ENCODE peak calls at places on chromosome 18, in five cellular contexts. K is left ventricle myocardium inferior, D is IMR-90, L is tibial nerve, H is uterus. N is an unnamed sample.

GRCh38 chr18:13608791-13609552 is 117.4 kb downstream of the FAM210A start:
- DNase-seq in K (no peak), D (no peak), L (no peak), H (no peak), N (no peak)

GRCh38 chr18:76970749-76971148 is 148.4 kb downstream of the ZNF236 start:
- DNase-seq in K (no peak), D (no peak), L (no peak), H (no peak), N (no peak)

GRCh38 chr18:23573948-23574431 is 12.3 kb downstream of the NPC1 start:
- DNase-seq in K (no peak), D (peak; percentile 72), L (no peak), H (peak; percentile 25), N (no peak)

GRCh38 chr18:26383454-26384270 is 157.4 kb downstream of the TAF4B start:
- DNase-seq in K (no peak), D (peak; percentile 67), L (no peak), H (no peak), N (no peak)

GRCh38 chr18:32308493-32309120 is 118.8 kb downstream of the MEP1B start:
- DNase-seq in K (no peak), D (peak; percentile 94), L (no peak), H (peak; percentile 40), N (no peak)

GRCh38 chr18:57833441-57834101 is 30.5 kb upstream of the ATP8B1 start:
- DNase-seq in K (no peak), D (peak; percentile 57), L (no peak), H (no peak), N (no peak)

GRCh38 chr18:9559253-9559652 is 55.1 kb downstream of the PPP4R1 start:
- DNase-seq in K (no peak), D (no peak), L (no peak), H (no peak), N (no peak)

GRCh38 chr18:76265375-76266225 is 229.4 kb downstream of the ZNF516 start:
- DNase-seq in K (peak; percentile 26), D (peak; percentile 38), L (peak; percentile 45), H (peak; percentile 76), N (no peak)

GRCh38 chr18:32276896-32277295 is 87.1 kb downstream of the MEP1B start:
- DNase-seq in K (no peak), D (no peak), L (no peak), H (no peak), N (no peak)

GRCh38 chr18:62555135-62555534 is 32.3 kb downstream of the ZCCHC2 start:
- DNase-seq in K (no peak), D (peak; percentile 77), L (no peak), H (no peak), N (no peak)

GRCh38 chr18:7117390-7118355 is at the start of gene LAMA1:
- DNase-seq in K (no peak), D (peak; percentile 10), L (no peak), H (no peak), N (no peak)

GRCh38 chr18:61929881-61930640 is 37.3 kb upstream of the RNF152 start:
- DNase-seq in K (no peak), D (no peak), L (no peak), H (no peak), N (no peak)

GRCh38 chr18:58590231-58590630 is 38.7 kb downstream of the ALPK2 start:
- DNase-seq in K (no peak), D (peak; percentile 88), L (no peak), H (peak; percentile 48), N (no peak)

GRCh38 chr18:62852851-62853250 is 137.5 kb downstream of the PHLPP1 start:
- DNase-seq in K (no peak), D (peak; percentile 21), L (no peak), H (no peak), N (no peak)

GRCh38 chr18:49778826-49779465 is 34.4 kb downstream of the ACAA2 start:
- DNase-seq in K (no peak), D (no peak), L (no peak), H (no peak), N (no peak)
- TF ChIP-seq CTCF in K (no peak), D (no peak), L (no peak), H (no peak), N (no peak)

DNA sequence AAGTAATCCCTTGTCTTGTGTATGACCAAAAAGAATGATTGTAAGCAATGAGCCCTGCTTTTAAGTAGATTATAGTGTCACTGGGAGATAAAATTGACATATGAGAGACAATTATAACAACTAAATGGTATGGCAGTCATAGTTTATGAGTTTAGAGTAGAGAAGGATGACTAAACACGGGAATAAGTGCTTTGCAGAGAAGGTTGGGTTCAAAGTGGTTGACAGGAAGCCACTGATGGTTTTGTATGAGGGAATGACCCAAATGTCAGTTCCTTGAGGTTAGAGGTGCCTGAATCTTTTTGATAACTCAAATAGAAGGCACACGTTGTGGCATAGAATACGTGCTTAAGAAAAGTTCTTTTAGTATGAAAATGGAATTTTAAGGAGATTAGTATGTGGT is 199.7 kb upstream of the TCF4 start:
- DNase-seq in K (no peak), D (no peak), L (no peak), H (no peak), N (no peak)
- H3K9me3 ChIP-seq in K (peaks cover 18% of the 10 kb centered on the region), D (no peaks in the 10 kb centered on the region), L (no peaks in the 10 kb centered on the region), H (no peaks in the 10 kb centered on the region), N (peaks cover 19% of the 10 kb centered on the region)

GRCh38 chr18:34493566-34494358 is 216.3 kb upstream of the DTNA start:
- DNase-seq in K (peak; percentile 31), D (no peak), L (no peak), H (no peak), N (peak; percentile 27)
- TF ChIP-seq CTCF in K (no peak), D (no peak), L (no peak), H (no peak), N (no peak)

DNA sequence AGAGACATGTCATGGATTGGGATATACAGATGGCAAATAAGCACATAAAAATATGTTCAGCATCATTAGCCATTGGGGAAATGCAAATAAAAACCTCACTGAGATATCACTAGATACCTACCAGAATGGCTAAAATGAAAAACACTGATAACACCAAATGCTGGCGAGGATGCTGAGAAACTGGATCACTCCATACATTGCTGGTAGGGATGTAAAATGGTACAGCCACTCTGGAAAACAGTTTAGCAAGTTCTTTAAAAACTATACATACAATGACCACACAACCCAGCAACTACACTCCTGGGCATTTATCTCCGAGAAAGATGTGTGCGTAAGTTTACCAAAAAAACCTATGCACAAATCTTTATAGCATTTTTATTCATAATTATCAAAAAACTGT is 13.9 kb downstream of the PIAS2 start:
- DNase-seq in K (no peak), D (no peak), L (no peak), H (no peak), N (no peak)
- H3K9me3 ChIP-seq in K (peaks cover 14% of the 10 kb centered on the region), D (no peaks in the 10 kb centered on the region), L (no peaks in the 10 kb centered on the region), H (no peaks in the 10 kb centered on the region), N (no peaks in the 10 kb centered on the region)

DNA sequence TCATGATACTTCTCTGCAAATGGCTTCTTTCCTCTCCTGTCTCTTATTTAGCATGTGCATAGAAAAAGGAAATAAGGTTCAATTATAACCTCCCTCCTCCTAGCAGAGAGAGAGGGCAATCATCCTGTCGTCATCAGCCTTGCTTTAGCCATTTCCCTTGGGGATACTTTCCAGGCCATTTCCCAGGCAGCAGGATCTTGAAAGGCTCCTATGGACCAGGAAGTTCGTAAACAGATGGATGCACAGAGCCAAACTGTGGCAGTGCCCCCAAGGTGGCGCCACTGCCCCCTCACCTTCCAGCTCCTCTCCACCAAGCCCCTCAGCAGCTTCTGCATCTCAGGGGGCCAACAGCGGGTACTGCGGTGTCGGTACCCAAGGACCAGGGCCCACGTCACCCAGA is 157.4 kb downstream of the DTNA start:
- DNase-seq in K (no peak), D (no peak), L (no peak), H (peak; percentile 14), N (peak; percentile 25)
- TF ChIP-seq CTCF in K (peak; percentile 39), D (no peak), L (no peak), H (no peak), N (no peak)

GRCh38 chr18:11343096-11343495 is 193.7 kb upstream of the PIEZO2 start:
- DNase-seq in K (no peak), D (no peak), L (no peak), H (no peak), N (no peak)
- H3K9me3 ChIP-seq in K (peaks cover 42% of the 10 kb centered on the region), D (peaks cover 2% of the 10 kb centered on the region), L (no peaks in the 10 kb centered on the region), H (no peaks in the 10 kb centered on the region), N (peaks cover 38% of the 10 kb centered on the region)

DNA sequence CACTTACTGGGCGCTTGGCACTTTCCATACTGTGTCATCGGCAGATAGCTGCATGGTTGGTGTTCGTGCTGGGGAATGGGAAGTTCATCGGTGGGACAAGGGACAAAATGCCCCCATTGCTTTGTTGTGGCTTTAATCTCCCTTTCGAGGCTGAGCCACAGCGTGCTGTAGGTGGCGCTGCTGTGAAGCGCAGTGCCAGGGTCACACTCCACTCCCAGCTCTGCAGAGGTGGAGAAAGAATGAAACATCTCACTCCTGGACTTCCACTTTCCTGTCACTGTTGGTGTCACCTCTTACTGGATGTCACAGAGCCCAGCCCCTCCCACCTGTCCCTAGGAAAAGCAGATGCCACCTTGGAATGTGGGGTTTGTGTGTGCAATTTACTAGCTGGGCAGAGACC is 8.7 kb downstream of the TYMS start:
- DNase-seq in K (no peak), D (no peak), L (no peak), H (no peak), N (no peak)
- TF ChIP-seq CTCF in K (peak; percentile 40), D (peak; percentile 27), L (no peak), H (no peak), N (no peak)

GRCh38 chr18:35253655-35254287 is 12.9 kb downstream of the ZNF397 start:
- DNase-seq in K (no peak), D (no peak), L (no peak), H (no peak), N (no peak)
- H3K9me3 ChIP-seq in K (peaks cover 18% of the 10 kb centered on the region), D (peaks cover 32% of the 10 kb centered on the region), L (no peaks in the 10 kb centered on the region), H (no peaks in the 10 kb centered on the region), N (no peaks in the 10 kb centered on the region)

GRCh38 chr18:42268793-42269192 is 313.8 kb downstream of the PIK3C3 start:
- DNase-seq in K (no peak), D (no peak), L (no peak), H (no peak), N (no peak)

GRCh38 chr18:42275138-42275535 is 320.1 kb downstream of the PIK3C3 start:
- DNase-seq in K (no peak), D (no peak), L (no peak), H (no peak), N (no peak)

GRCh38 chr18:42271656-42272355 is 316.8 kb downstream of the PIK3C3 start:
- DNase-seq in K (no peak), D (no peak), L (no peak), H (no peak), N (no peak)

GRCh38 chr18:42275949-42276730 is 321.1 kb downstream of the PIK3C3 start:
- DNase-seq in K (no peak), D (no peak), L (no peak), H (no peak), N (no peak)

DNA sequence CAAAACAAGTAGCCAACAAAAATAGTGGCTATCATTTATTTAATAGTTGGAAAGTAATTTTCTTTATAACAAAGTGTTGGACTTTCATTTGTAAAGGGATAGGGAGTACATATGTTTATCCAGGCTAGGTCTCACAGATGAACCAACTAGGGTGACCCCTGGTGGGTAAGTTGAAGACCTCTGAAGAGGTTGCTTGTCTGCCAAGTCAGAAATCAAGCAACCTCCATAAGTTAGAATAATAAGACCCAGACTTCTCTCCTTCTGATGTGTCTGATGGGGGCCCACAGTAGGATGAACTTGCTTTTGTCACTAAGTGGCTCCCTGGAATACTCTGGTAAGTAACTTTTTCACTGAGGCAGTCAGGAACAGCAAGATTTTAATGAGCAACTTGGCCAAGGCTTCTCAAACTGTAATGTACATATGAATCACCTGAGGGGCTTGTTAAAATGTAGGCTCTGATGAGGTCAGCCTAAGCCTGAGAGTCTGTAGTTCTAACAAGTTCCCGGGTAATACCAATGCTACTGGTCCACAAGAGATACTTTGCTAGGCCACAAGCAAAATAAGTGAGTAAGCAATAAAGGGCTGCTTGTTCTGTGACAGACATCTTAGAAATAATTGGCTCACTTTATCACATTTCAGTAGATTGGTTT is 319.6 kb downstream of the PIK3C3 start:
- DNase-seq in K (no peak), D (peak; percentile 10), L (no peak), H (no peak), N (no peak)
- TF ChIP-seq CTCF in K (peak; percentile 39), D (peak; percentile 9), L (no peak), H (no peak), N (no peak)